ENCODE peak calls at places on chromosomes 2 and 18, in four cellular contexts. One of them, this sample, is unnamed.

GRCh38 chr2:10552220-10552870 is 104.2 kb upstream of the ODC1 start:
- DNase-seq in heart right ventricle: no peak
- DNase-seq in stimulated activated naive CD4-positive, alpha-beta T cell: no peak
- DNase-seq in AG08396: no peak
- DNase-seq in this sample: no peak

GRCh38 chr2:43826305-43827250 is 12.1 kb downstream of the ABCG5 start:
- DNase-seq in heart right ventricle: no peak
- DNase-seq in stimulated activated naive CD4-positive, alpha-beta T cell: no peak
- DNase-seq in AG08396: no peak
- DNase-seq in this sample: no peak

GRCh38 chr2:179354739-179355537 is 90.3 kb upstream of the SESTD1 start:
- DNase-seq in stimulated activated naive CD4-positive, alpha-beta T cell: no peak
- DNase-seq in heart right ventricle: no peak
- DNase-seq in AG08396: no peak
- DNase-seq in this sample: no peak

GRCh38 chr2:191847764-191848163 is 876 bp upstream of the CAVIN2 start:
- DNase-seq in AG08396: no peak
- DNase-seq in heart right ventricle: no peak
- DNase-seq in stimulated activated naive CD4-positive, alpha-beta T cell: no peak
- DNase-seq in this sample: no peak

GRCh38 chr2:119049968-119050657 is 108.1 kb downstream of the MARCO start:
- DNase-seq in AG08396: no peak
- DNase-seq in stimulated activated naive CD4-positive, alpha-beta T cell: no peak
- DNase-seq in heart right ventricle: no peak
- DNase-seq in this sample: no peak

GRCh38 chr18:45845410-45845809 is 19.9 kb downstream of the SIGLEC15 start:
- DNase-seq in stimulated activated naive CD4-positive, alpha-beta T cell: no peak
- DNase-seq in heart right ventricle: no peak
- DNase-seq in AG08396: no peak
- DNase-seq in this sample: no peak

GRCh38 chr2:188693771-188694170 is 280.4 kb upstream of the COL3A1 start:
- DNase-seq in stimulated activated naive CD4-positive, alpha-beta T cell: no peak
- DNase-seq in heart right ventricle: no peak
- DNase-seq in AG08396: no peak
- DNase-seq in this sample: no peak

GRCh38 chr2:20738789-20739188 is 71.8 kb downstream of the GDF7 start:
- DNase-seq in heart right ventricle: no peak
- DNase-seq in stimulated activated naive CD4-positive, alpha-beta T cell: no peak
- DNase-seq in AG08396: no peak
- DNase-seq in this sample: no peak

GRCh38 chr18:48488388-48488850 is 50.4 kb upstream of the CTIF start:
- DNase-seq in AG08396: peak; percentile 78
- DNase-seq in heart right ventricle: peak; percentile 63
- DNase-seq in stimulated activated naive CD4-positive, alpha-beta T cell: no peak
- DNase-seq in this sample: no peak